ENCODE peak calls at places on chromosomes 11 and 22, in four cellular contexts. Y is HCT116, V is prostate gland, T is Panc1. K is an unnamed sample.

GRCh38 chr11:102109896-102110760 is at the start of gene YAP1:
- DNase-seq in Y (peak; percentile 77), V (peak; percentile 86), T (peak; percentile 54), K (peak; percentile 95)

GRCh38 chr11:16292167-16292859 is 64.0 kb downstream of the SOX6 start:
- DNase-seq in Y (no peak), V (no peak), T (no peak), K (no peak)

GRCh38 chr11:8204596-8204995 is 35.8 kb upstream of the RIC3 start:
- DNase-seq in Y (no peak), V (no peak), T (no peak), K (no peak)

GRCh38 chr11:9060700-9061111 is 30.7 kb downstream of the SCUBE2 start:
- DNase-seq in Y (no peak), V (no peak), T (no peak), K (no peak)

GRCh38 chr11:78560826-78561484 is 13.7 kb downstream of the NARS2 start:
- DNase-seq in Y (no peak), V (no peak), T (no peak), K (no peak)

GRCh38 chr11:15557831-15558230 is 443.1 kb downstream of the INSC start:
- DNase-seq in Y (no peak), V (no peak), T (no peak), K (no peak)

GRCh38 chr22:41917906-41918791 is 3.3 kb upstream of the SHISA8 start:
- DNase-seq in Y (no peak), V (no peak), T (no peak), K (no peak)

GRCh38 chr11:44427432-44427831 is 117.5 kb upstream of the ALX4 start:
- DNase-seq in Y (no peak), V (no peak), T (no peak), K (no peak)

GRCh38 chr11:70076461-70076931 is 1.6 kb upstream of the ANO1 start:
- DNase-seq in Y (no peak), V (no peak), T (no peak), K (no peak)

DNA sequence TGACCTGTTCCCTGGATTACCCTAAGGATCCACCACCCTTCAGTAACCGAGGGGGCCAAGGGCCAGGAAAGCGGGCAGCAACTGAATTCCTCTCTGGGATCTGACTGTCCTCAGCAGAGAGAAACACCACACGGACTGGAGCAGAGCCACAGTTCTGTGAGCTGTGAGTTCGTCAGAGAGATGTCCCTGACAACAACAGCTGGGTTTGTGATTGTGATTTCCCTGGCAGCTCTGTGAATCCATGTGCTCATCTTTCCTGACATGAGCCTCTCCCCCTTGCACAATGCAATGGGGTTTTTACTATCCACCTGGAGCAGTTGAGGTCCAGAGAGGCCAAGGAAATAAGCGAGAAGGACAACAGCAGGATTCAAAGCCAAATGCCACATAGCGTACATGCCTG is 69.4 kb upstream of the AMPD3 start:
- DNase-seq in Y (no peak), V (no peak), T (no peak), K (peak; percentile 94)
- TF ChIP-seq POLR2AphosphoS5 in Y (no peak), V (peak; percentile 46), T (no peak), K (peak; percentile 88)

DNA sequence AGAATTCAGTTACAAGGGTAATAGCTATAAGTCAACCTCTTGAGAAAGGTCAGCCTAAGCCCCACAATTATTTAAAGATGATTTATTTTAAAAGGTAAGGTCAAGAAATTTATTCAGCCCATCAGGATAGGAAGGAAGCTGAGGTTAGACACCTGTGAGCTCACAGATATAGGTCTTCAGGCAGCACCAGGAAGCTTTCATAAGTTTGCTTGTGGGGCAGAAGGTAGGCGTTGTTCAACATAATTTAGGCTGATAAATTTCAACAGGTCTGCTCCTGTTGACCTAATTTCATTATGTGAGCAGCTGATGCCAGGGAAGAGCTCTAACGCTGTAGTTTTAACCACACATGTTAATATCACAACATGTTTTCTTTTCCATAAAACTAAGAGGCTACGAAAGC is 118.1 kb upstream of the APOA1 start:
- DNase-seq in Y (no peak), V (no peak), T (no peak), K (no peak)
- H3K4me3 ChIP-seq in Y (no peak overlapping the region), V (no peak overlapping the region), T (no peak overlapping the region), K (no peak overlapping the region)

DNA sequence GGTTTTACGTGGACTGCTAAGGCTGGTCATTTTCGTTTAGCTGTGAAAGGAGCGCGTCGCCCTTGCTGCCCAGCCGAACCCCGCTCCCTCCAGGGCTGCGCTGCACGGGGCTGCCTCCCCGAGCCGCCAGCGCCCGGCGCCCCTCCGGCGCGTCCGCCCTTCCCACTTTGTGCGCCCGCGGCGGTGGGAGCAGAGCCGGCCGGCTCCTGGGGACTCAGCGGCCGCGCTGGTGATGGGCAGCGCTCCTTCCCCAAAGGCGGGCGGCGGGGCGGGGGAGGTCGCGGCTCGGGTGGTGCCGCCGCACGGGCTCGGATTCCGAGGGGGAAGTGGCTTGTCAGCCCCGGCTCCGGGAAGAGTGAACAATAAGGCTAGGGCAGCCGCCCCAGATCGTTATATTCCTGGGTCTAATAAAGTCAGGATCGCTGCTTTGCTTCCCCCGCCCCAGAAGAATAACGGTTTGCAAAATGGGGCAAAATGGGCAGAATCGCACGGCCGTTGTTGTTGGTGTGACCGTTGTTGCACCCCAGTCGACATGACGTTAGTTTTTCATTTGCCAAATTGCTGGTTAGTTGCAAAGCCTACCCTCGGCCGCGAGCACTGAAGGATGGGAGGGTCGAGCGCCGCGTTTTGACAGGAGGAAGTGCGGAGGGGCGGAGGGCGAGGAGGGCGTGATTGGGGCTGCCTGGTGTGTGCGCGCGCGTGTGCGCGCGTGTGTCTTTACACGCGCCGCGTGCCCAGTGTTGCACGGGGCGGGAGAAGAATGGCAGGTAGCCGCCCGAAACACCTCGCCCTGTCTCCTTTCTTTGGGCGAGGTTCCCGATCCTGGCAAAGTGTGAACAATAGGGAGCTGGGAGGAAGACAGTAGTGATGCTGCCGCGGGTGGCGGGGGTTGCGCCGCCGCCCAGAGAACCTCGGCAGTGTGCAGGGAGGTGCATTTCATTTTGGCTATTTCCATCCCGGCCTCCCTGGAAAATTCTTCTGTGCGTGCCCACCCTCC is 829 bp downstream of the NCAM1 start:
- DNase-seq in Y (no peak), V (no peak), T (no peak), K (no peak)
- TF ChIP-seq POLR2AphosphoS5 in Y (no peak), V (no peak), T (no peak), K (no peak)

GRCh38 chr11:65817312-65817814 is 16.4 kb upstream of the SNX32 start:
- DNase-seq in Y (no peak), V (no peak), T (no peak), K (no peak)
- H3K4me3 ChIP-seq in Y (peak overlapping the region; percentile 51), V (peak overlapping the region; percentile 56), T (peak overlapping the region; percentile 64), K (peak overlapping the region; percentile 74)

DNA sequence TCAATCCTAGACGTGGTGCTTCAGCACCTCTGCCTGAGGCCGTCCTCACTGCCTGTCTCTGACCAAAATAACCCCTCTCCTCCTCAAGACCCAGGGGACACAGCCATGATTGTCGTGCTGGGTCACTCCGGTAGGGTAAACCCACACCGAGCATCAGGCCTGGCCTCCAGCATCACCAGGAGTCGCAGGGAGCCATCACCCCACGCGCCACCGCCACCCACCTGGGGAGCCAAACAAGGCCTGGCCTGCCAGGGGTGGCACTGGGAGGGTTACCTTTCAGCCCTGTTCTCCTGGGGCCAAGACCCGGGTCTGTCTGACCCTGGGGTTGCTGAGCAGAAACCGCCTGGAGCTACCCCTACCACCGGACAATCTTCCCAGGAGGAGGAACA is 39.3 kb upstream of the NNMT start:
- DNase-seq in Y (no peak), V (no peak), T (no peak), K (no peak)
- TF ChIP-seq POLR2AphosphoS5 in Y (no peak), V (no peak), T (no peak), K (peak; percentile 31)

GRCh38 chr11:83073248-83073647 is 1.6 kb upstream of the RAB30 start:
- DNase-seq in Y (no peak), V (no peak), T (no peak), K (no peak)
- H3K4me3 ChIP-seq in Y (peak overlapping the region; percentile 95), V (peak overlapping the region; percentile 90), T (peak overlapping the region; percentile 85), K (peak overlapping the region; percentile 75)

GRCh38 chr11:13687271-13687670 is 18.8 kb downstream of the FAR1 start:
- DNase-seq in Y (no peak), V (no peak), T (no peak), K (no peak)
- TF ChIP-seq POLR2AphosphoS5 in Y (no peak), V (no peak), T (no peak), K (no peak)

GRCh38 chr11:132463941-132464340 is 1068.4 kb downstream of the OPCML start:
- DNase-seq in Y (no peak), V (no peak), T (no peak), K (no peak)
- H3K4me3 ChIP-seq in Y (no peak overlapping the region), V (no peak overlapping the region), T (no peak overlapping the region), K (no peak overlapping the region)